ENCODE peak calls at places on chromosomes 1 and 21, in ten cellular contexts. Z is hippocampal formation; U is HFF-Myc; W is germinal center; G is lower lobe of right lung; E is EH; R is AG08396; T is frontal cortex; C is CD8-positive, alpha-beta T cell; N is left ventricle myocardium superior. A is an unnamed sample.

GRCh38 chr1:184110253-184111204 is 59.0 kb downstream of the TSEN15 start:
- DNase-seq in W (peak), N (no peak), U (no peak), C (no peak), Z (no peak), E (no peak), G (no peak), T (no peak), R (no peak), A (no peak)

GRCh38 chr1:242146640-242147039 is 147.7 kb upstream of the MAP1LC3C start:
- DNase-seq in N (no peak), C (no peak), U (no peak), T (no peak), G (no peak), R (no peak), Z (no peak), W (no peak), E (no peak), A (no peak)

GRCh38 chr21:38988211-38989096 is 182.7 kb downstream of the ETS2 start:
- DNase-seq in R (no peak), G (no peak), U (no peak), C (no peak), W (no peak), N (no peak), Z (no peak), T (no peak), E (no peak), A (no peak)

GRCh38 chr1:235286667-235287066 is 41.3 kb downstream of the ARID4B start:
- DNase-seq in R (no peak), Z (no peak), C (no peak), N (no peak), E (peak), G (no peak), W (no peak), U (no peak), T (no peak), A (peak)

GRCh38 chr1:110056776-110057175 is 13.7 kb downstream of the ALX3 start:
- DNase-seq in E (peak), W (no peak), T (no peak), U (no peak), G (no peak), N (no peak), C (no peak), Z (no peak), R (peak), A (peak)

GRCh38 chr1:205797122-205797521 is 15.9 kb downstream of the SLC41A1 start:
- DNase-seq in E (no peak), W (no peak), Z (no peak), T (no peak), R (no peak), C (no peak), U (no peak), N (no peak), G (no peak), A (no peak)

GRCh38 chr1:115507256-115507589 is 134.5 kb upstream of the VANGL1 start:
- DNase-seq in N (no peak), C (no peak), W (no peak), R (peak), T (no peak), Z (no peak), U (no peak), E (peak), G (no peak), A (peak)

GRCh38 chr1:53637726-53638640 is 101.0 kb downstream of the GLIS1 start:
- DNase-seq in U (no peak), N (peak), R (no peak), C (no peak), Z (no peak), T (no peak), E (no peak), W (no peak), G (no peak), A (no peak)

GRCh38 chr1:58618303-58618702 is 41.3 kb upstream of the TACSTD2 start:
- DNase-seq in T (no peak), C (no peak), Z (no peak), G (peak), W (no peak), N (no peak), U (peak), E (peak), R (peak), A (peak)

GRCh38 chr1:39842030-39842678 is 41.1 kb downstream of the TRIT1 start:
- DNase-seq in W (no peak), N (no peak), E (no peak), R (no peak), T (no peak), U (no peak), G (no peak), C (no peak), Z (no peak), A (no peak)

GRCh38 chr1:94768046-94768445 is 52.1 kb upstream of the SLC44A3 start:
- DNase-seq in C (no peak), Z (no peak), R (no peak), W (no peak), G (no peak), U (no peak), E (no peak), N (no peak), T (no peak), A (no peak)

GRCh38 chr1:86924324-86924960 is 10.0 kb downstream of the HS2ST1 start:
- DNase-seq in C (no peak), G (no peak), T (no peak), Z (no peak), W (no peak), R (no peak), E (no peak), N (no peak), U (no peak), A (no peak)

GRCh38 chr1:29474274-29474824 is 238.0 kb downstream of the PTPRU start:
- DNase-seq in G (no peak), C (no peak), U (no peak), Z (no peak), E (no peak), W (no peak), R (no peak), T (no peak), N (no peak), A (no peak)